ENCODE peak calls at places on chromosome 12, in seven cellular contexts. One of them, this sample, is unnamed.

GRCh38 chr12:118148287-118148686 is 12.4 kb downstream of the PEBP1 start:
- DNase-seq in H1: no peak
- DNase-seq in Caco-2: no peak
- DNase-seq in tibial artery: no peak
- DNase-seq in GM06990: no peak
- DNase-seq in cardiac muscle cell: no peak
- DNase-seq in heart left ventricle: no peak
- DNase-seq in this sample: no peak

GRCh38 chr12:105820407-105821140 is 318.2 kb downstream of the NUAK1 start:
- DNase-seq in GM06990: no peak
- DNase-seq in cardiac muscle cell: peak
- DNase-seq in H1: no peak
- DNase-seq in Caco-2: no peak
- DNase-seq in tibial artery: peak
- DNase-seq in heart left ventricle: no peak
- DNase-seq in this sample: peak

GRCh38 chr12:5588231-5588995 is 156.5 kb downstream of the NTF3 start:
- DNase-seq in cardiac muscle cell: peak
- DNase-seq in GM06990: no peak
- DNase-seq in tibial artery: no peak
- DNase-seq in H1: no peak
- DNase-seq in heart left ventricle: no peak
- DNase-seq in Caco-2: no peak
- DNase-seq in this sample: no peak

GRCh38 chr12:68331500-68331868 is 678 bp downstream of the MDM1 start:
- DNase-seq in H1: no peak
- DNase-seq in heart left ventricle: no peak
- DNase-seq in Caco-2: no peak
- DNase-seq in GM06990: no peak
- DNase-seq in tibial artery: no peak
- DNase-seq in cardiac muscle cell: no peak
- DNase-seq in this sample: no peak

GRCh38 chr12:94649349-94650142 is 811 bp downstream of the TMCC3 start:
- DNase-seq in cardiac muscle cell: peak
- DNase-seq in Caco-2: peak
- DNase-seq in GM06990: peak
- DNase-seq in H1: peak
- DNase-seq in heart left ventricle: peak
- DNase-seq in tibial artery: peak
- DNase-seq in this sample: no peak

GRCh38 chr12:17020765-17021164 is 414.8 kb upstream of the LMO3 start:
- DNase-seq in Caco-2: no peak
- DNase-seq in heart left ventricle: no peak
- DNase-seq in GM06990: no peak
- DNase-seq in H1: no peak
- DNase-seq in cardiac muscle cell: no peak
- DNase-seq in tibial artery: no peak
- DNase-seq in this sample: no peak

GRCh38 chr12:79128956-79129355 is 264.4 kb downstream of the SYT1 start:
- DNase-seq in tibial artery: no peak
- DNase-seq in Caco-2: no peak
- DNase-seq in cardiac muscle cell: no peak
- DNase-seq in heart left ventricle: no peak
- DNase-seq in H1: no peak
- DNase-seq in GM06990: no peak
- DNase-seq in this sample: no peak

GRCh38 chr12:7180685-7181084 is 8.8 kb upstream of the PEX5 start:
- DNase-seq in tibial artery: no peak
- DNase-seq in H1: no peak
- DNase-seq in heart left ventricle: no peak
- DNase-seq in cardiac muscle cell: no peak
- DNase-seq in GM06990: no peak
- DNase-seq in Caco-2: no peak
- DNase-seq in this sample: no peak

GRCh38 chr12:52417742-52418141 is 11.6 kb upstream of the KRT82 start:
- DNase-seq in tibial artery: no peak
- DNase-seq in heart left ventricle: no peak
- DNase-seq in GM06990: no peak
- DNase-seq in Caco-2: no peak
- DNase-seq in H1: no peak
- DNase-seq in cardiac muscle cell: no peak
- DNase-seq in this sample: no peak

GRCh38 chr12:118354903-118355302 is 17.8 kb downstream of the TAOK3 start:
- DNase-seq in cardiac muscle cell: no peak
- DNase-seq in GM06990: peak
- DNase-seq in H1: no peak
- DNase-seq in Caco-2: no peak
- DNase-seq in tibial artery: no peak
- DNase-seq in heart left ventricle: no peak
- DNase-seq in this sample: no peak

GRCh38 chr12:16606201-16606849 is 363 bp upstream of the LMO3 start:
- DNase-seq in GM06990: peak
- DNase-seq in H1: peak
- DNase-seq in Caco-2: no peak
- DNase-seq in heart left ventricle: peak
- DNase-seq in tibial artery: peak
- DNase-seq in cardiac muscle cell: peak
- DNase-seq in this sample: no peak

GRCh38 chr12:106840217-106840616 is 65.7 kb downstream of the RIC8B start:
- DNase-seq in H1: no peak
- DNase-seq in cardiac muscle cell: peak
- DNase-seq in heart left ventricle: no peak
- DNase-seq in GM06990: no peak
- DNase-seq in tibial artery: no peak
- DNase-seq in Caco-2: no peak
- DNase-seq in this sample: no peak

GRCh38 chr12:128797119-128798118 is 26.3 kb downstream of the SLC15A4 start:
- DNase-seq in H1: no peak
- DNase-seq in cardiac muscle cell: peak
- DNase-seq in tibial artery: no peak
- DNase-seq in Caco-2: no peak
- DNase-seq in heart left ventricle: no peak
- DNase-seq in GM06990: no peak
- DNase-seq in this sample: no peak

GRCh38 chr12:124039276-124039675 is 66.3 kb downstream of the ZNF664 start:
- DNase-seq in tibial artery: no peak
- DNase-seq in Caco-2: no peak
- DNase-seq in GM06990: no peak
- DNase-seq in H1: no peak
- DNase-seq in cardiac muscle cell: peak
- DNase-seq in heart left ventricle: no peak
- DNase-seq in this sample: no peak

GRCh38 chr12:120538281-120539156 is 4.4 kb downstream of the RNF10 start:
- DNase-seq in cardiac muscle cell: peak
- DNase-seq in H1: no peak
- DNase-seq in GM06990: no peak
- DNase-seq in Caco-2: no peak
- DNase-seq in heart left ventricle: no peak
- DNase-seq in tibial artery: peak
- DNase-seq in this sample: no peak

GRCh38 chr12:88579572-88579940 is 715 bp downstream of the KITLG start:
- DNase-seq in heart left ventricle: peak
- DNase-seq in GM06990: peak
- DNase-seq in Caco-2: no peak
- DNase-seq in H1: peak
- DNase-seq in cardiac muscle cell: peak
- DNase-seq in tibial artery: peak
- DNase-seq in this sample: no peak

GRCh38 chr12:16586350-16587109 is 19.4 kb downstream of the LMO3 start:
- DNase-seq in H1: no peak
- DNase-seq in heart left ventricle: no peak
- DNase-seq in Caco-2: no peak
- DNase-seq in cardiac muscle cell: peak
- DNase-seq in GM06990: no peak
- DNase-seq in tibial artery: no peak
- DNase-seq in this sample: no peak

GRCh38 chr12:119448737-119449136 is 114.2 kb downstream of the CCDC60 start:
- DNase-seq in GM06990: no peak
- DNase-seq in tibial artery: no peak
- DNase-seq in heart left ventricle: no peak
- DNase-seq in H1: no peak
- DNase-seq in cardiac muscle cell: no peak
- DNase-seq in Caco-2: no peak
- DNase-seq in this sample: no peak

GRCh38 chr12:45483571-45483970 is 245.9 kb upstream of the ARID2 start:
- DNase-seq in GM06990: no peak
- DNase-seq in cardiac muscle cell: peak
- DNase-seq in H1: no peak
- DNase-seq in Caco-2: no peak
- DNase-seq in heart left ventricle: no peak
- DNase-seq in tibial artery: peak
- DNase-seq in this sample: no peak

GRCh38 chr12:108642269-108642870 is 8.7 kb upstream of the SELPLG start:
- DNase-seq in tibial artery: no peak
- DNase-seq in Caco-2: no peak
- DNase-seq in cardiac muscle cell: no peak
- DNase-seq in heart left ventricle: no peak
- DNase-seq in GM06990: no peak
- DNase-seq in H1: no peak
- DNase-seq in this sample: no peak

GRCh38 chr12:27554421-27555186 is 30.6 kb downstream of the PPFIBP1 start:
- DNase-seq in heart left ventricle: peak
- DNase-seq in cardiac muscle cell: peak
- DNase-seq in tibial artery: peak
- DNase-seq in GM06990: no peak
- DNase-seq in Caco-2: no peak
- DNase-seq in H1: no peak
- DNase-seq in this sample: no peak

GRCh38 chr12:107567871-107568619 is 117.6 kb upstream of the PWP1 start:
- DNase-seq in GM06990: no peak
- DNase-seq in cardiac muscle cell: no peak
- DNase-seq in Caco-2: no peak
- DNase-seq in tibial artery: no peak
- DNase-seq in H1: no peak
- DNase-seq in heart left ventricle: no peak
- DNase-seq in this sample: no peak

GRCh38 chr12:109727039-109727723 is 13.6 kb downstream of the FAM222A start:
- DNase-seq in H1: no peak
- DNase-seq in heart left ventricle: peak
- DNase-seq in tibial artery: peak
- DNase-seq in Caco-2: peak
- DNase-seq in GM06990: no peak
- DNase-seq in cardiac muscle cell: no peak
- DNase-seq in this sample: no peak

GRCh38 chr12:1939745-1940607 is 21.5 kb upstream of the CACNA2D4 start:
- DNase-seq in tibial artery: peak
- DNase-seq in GM06990: peak
- DNase-seq in Caco-2: peak
- DNase-seq in H1: peak
- DNase-seq in heart left ventricle: peak
- DNase-seq in cardiac muscle cell: peak
- DNase-seq in this sample: peak

GRCh38 chr12:131933387-131933786 is 4.3 kb downstream of the PUS1 start:
- DNase-seq in Caco-2: no peak
- DNase-seq in GM06990: no peak
- DNase-seq in cardiac muscle cell: no peak
- DNase-seq in heart left ventricle: no peak
- DNase-seq in tibial artery: no peak
- DNase-seq in H1: no peak
- DNase-seq in this sample: no peak

GRCh38 chr12:46377678-46378077 is 5.1 kb upstream of the SLC38A2 start:
- DNase-seq in Caco-2: no peak
- DNase-seq in heart left ventricle: no peak
- DNase-seq in cardiac muscle cell: no peak
- DNase-seq in GM06990: no peak
- DNase-seq in tibial artery: no peak
- DNase-seq in H1: no peak
- DNase-seq in this sample: no peak

GRCh38 chr12:74602881-74603523 is 65.4 kb downstream of the ATXN7L3B start:
- DNase-seq in H1: no peak
- DNase-seq in tibial artery: no peak
- DNase-seq in GM06990: no peak
- DNase-seq in cardiac muscle cell: no peak
- DNase-seq in heart left ventricle: no peak
- DNase-seq in Caco-2: no peak
- DNase-seq in this sample: no peak

GRCh38 chr12:31412292-31412801 is 86.4 kb upstream of the SINHCAF start:
- DNase-seq in H1: no peak
- DNase-seq in heart left ventricle: no peak
- DNase-seq in cardiac muscle cell: no peak
- DNase-seq in GM06990: no peak
- DNase-seq in tibial artery: no peak
- DNase-seq in Caco-2: no peak
- DNase-seq in this sample: no peak

GRCh38 chr12:32455607-32456063 is 56.3 kb downstream of the FGD4 start:
- DNase-seq in Caco-2: no peak
- DNase-seq in H1: no peak
- DNase-seq in GM06990: no peak
- DNase-seq in cardiac muscle cell: peak
- DNase-seq in heart left ventricle: no peak
- DNase-seq in tibial artery: no peak
- DNase-seq in this sample: peak

GRCh38 chr12:104182621-104183378 is 32.8 kb upstream of the TXNRD1 start:
- DNase-seq in tibial artery: no peak
- DNase-seq in heart left ventricle: no peak
- DNase-seq in Caco-2: no peak
- DNase-seq in GM06990: no peak
- DNase-seq in cardiac muscle cell: peak
- DNase-seq in H1: no peak
- DNase-seq in this sample: no peak
- H3K4me3 ChIP-seq in tibial artery: no peak
- H3K4me3 ChIP-seq in heart left ventricle: no peak
- H3K4me3 ChIP-seq in Caco-2: no peak
- H3K4me3 ChIP-seq in GM06990: no peak
- H3K4me3 ChIP-seq in cardiac muscle cell: no peak
- H3K4me3 ChIP-seq in H1: no peak
- H3K4me3 ChIP-seq in this sample: no peak

GRCh38 chr12:15208140-15208539 is 13.1 kb downstream of the RERG start:
- DNase-seq in H1: no peak
- DNase-seq in Caco-2: no peak
- DNase-seq in GM06990: no peak
- DNase-seq in cardiac muscle cell: peak
- DNase-seq in tibial artery: no peak
- DNase-seq in heart left ventricle: no peak
- DNase-seq in this sample: no peak
- TF ChIP-seq CTCF in H1: no peak
- TF ChIP-seq CTCF in Caco-2: peak
- TF ChIP-seq CTCF in GM06990: no peak
- TF ChIP-seq CTCF in cardiac muscle cell: peak
- TF ChIP-seq CTCF in tibial artery: peak
- TF ChIP-seq CTCF in heart left ventricle: no peak
- TF ChIP-seq CTCF in this sample: peak

DNA sequence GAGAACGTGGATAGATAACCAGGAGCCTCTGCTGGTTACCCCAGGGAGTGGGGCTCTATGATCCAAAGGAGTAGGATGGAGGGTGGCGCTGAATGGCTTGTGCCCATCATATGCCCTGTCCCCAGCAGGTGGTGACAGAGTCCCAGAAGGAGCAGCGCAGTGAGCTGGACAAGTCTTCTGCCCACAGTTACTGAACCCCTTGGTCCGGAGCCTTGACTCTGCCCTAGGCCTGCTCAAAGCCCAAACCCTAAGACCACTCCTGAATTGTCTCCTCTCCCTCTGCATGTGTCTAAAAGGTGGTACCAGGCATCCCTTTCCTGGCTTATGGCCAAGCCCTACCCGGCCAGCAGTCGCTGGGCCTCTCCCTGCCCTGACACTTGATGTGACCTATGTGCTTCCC is 3.2 kb downstream of the PRPH start:
- DNase-seq in tibial artery: peak
- DNase-seq in Caco-2: no peak
- DNase-seq in heart left ventricle: no peak
- DNase-seq in cardiac muscle cell: no peak
- DNase-seq in GM06990: no peak
- DNase-seq in H1: no peak
- DNase-seq in this sample: no peak
- H3K4me3 ChIP-seq in tibial artery: no peak
- H3K4me3 ChIP-seq in Caco-2: no peak
- H3K4me3 ChIP-seq in heart left ventricle: no peak
- H3K4me3 ChIP-seq in cardiac muscle cell: no peak
- H3K4me3 ChIP-seq in GM06990: no peak
- H3K4me3 ChIP-seq in H1: no peak
- H3K4me3 ChIP-seq in this sample: no peak

GRCh38 chr12:51246254-51246853 is 7.7 kb downstream of the DAZAP2 start:
- DNase-seq in heart left ventricle: no peak
- DNase-seq in H1: no peak
- DNase-seq in tibial artery: no peak
- DNase-seq in cardiac muscle cell: peak
- DNase-seq in Caco-2: no peak
- DNase-seq in GM06990: no peak
- DNase-seq in this sample: no peak
- TF ChIP-seq CTCF in heart left ventricle: no peak
- TF ChIP-seq CTCF in H1: peak
- TF ChIP-seq CTCF in tibial artery: no peak
- TF ChIP-seq CTCF in cardiac muscle cell: peak
- TF ChIP-seq CTCF in Caco-2: peak
- TF ChIP-seq CTCF in GM06990: no peak
- TF ChIP-seq CTCF in this sample: peak

This sample was measured in BJ.